ENCODE peak calls at places on chromosomes 11 and 22, in five cellular contexts. I is K562, Y is HepG2, N is A549, V is H1. G is an unnamed sample.
A peak's percentile ranks its signal among the peaks of the same experiment; 100 is the strongest.

GRCh38 chr22:24424001-24424900 is 3.1 kb upstream of the ADORA2A start:
- DNase-seq in N (no peak), Y (no peak), V (no peak), I (peak; percentile 48), G (no peak)

GRCh38 chr22:27144345-27144744 is 487.0 kb downstream of the MIAT start:
- DNase-seq in N (no peak), Y (no peak), I (no peak), V (no peak), G (no peak)

GRCh38 chr11:72394456-72394855 is 39.9 kb downstream of the CLPB start:
- DNase-seq in Y (no peak), V (no peak), N (no peak), I (no peak), G (no peak)

GRCh38 chr11:64571410-64572091 is 19.5 kb upstream of the SLC22A12 start:
- DNase-seq in N (no peak), Y (peak; percentile 28), V (no peak), I (peak; percentile 76), G (no peak)

GRCh38 chr11:95426823-95427462 is 195.9 kb upstream of the SESN3 start:
- DNase-seq in V (no peak), I (no peak), Y (no peak), N (no peak), G (no peak)

GRCh38 chr11:36398261-36398953 is 102.3 kb downstream of the PRR5L start:
- DNase-seq in V (no peak), Y (no peak), N (no peak), I (no peak), G (no peak)

GRCh38 chr11:57427692-57428082 is 766 bp upstream of the SLC43A3 start:
- DNase-seq in I (no peak), N (no peak), V (no peak), Y (no peak), G (no peak)

GRCh38 chr11:118572075-118572913 is at the start of gene ARCN1:
- DNase-seq in V (peak; percentile 47), N (peak; percentile 73), Y (peak; percentile 61), I (peak; percentile 88), G (peak; percentile 24)

GRCh38 chr11:61477734-61478148 is 30.8 kb upstream of the LRRC10B start:
- DNase-seq in N (peak; percentile 63), Y (no peak), V (peak; percentile 47), I (peak; percentile 81), G (no peak)

GRCh38 chr11:3052567-3052966 is 4.7 kb downstream of the CARS1 start:
- DNase-seq in I (no peak), N (no peak), Y (no peak), V (no peak), G (no peak)

GRCh38 chr22:33049125-33049729 is 9.0 kb downstream of the SYN3 start:
- DNase-seq in I (peak; percentile 66), N (peak; percentile 31), Y (peak; percentile 62), V (no peak), G (peak; percentile 5)

GRCh38 chr22:46379301-46379930 is 43.9 kb downstream of the TRMU start:
- DNase-seq in N (no peak), Y (peak; percentile 89), I (no peak), V (no peak), G (no peak)
- TF ChIP-seq HDAC2 in N (peak; percentile 85), Y (peak; percentile 28), I (no peak), V (no peak), G (no peak)

DNA sequence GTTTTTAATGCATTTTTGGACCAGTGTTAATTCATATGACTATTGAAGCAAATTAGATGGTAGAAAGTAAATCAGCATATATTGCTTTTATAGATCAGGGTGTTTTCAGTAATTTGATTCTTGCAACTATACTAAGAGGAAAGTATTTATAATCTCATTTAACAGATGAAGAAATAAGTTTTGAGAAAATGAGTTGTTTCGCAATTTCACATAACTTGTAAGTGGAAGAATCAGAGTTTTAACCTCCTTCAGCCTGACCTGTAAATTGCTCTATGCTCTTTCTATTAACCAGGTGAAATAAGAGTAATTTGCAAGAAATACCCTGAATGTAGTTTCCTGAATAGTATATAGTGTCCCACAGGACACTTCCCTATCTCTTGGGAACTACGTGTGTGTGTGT is 1106.8 kb upstream of the RAG2 start:
- DNase-seq in V (no peak), Y (no peak), I (no peak), N (no peak), G (no peak)
- TF ChIP-seq HDAC2 in V (no peak), Y (no peak), I (no peak), N (no peak), G (no peak)

GRCh38 chr11:47924184-47924671 is 56.1 kb upstream of the PTPRJ start:
- DNase-seq in Y (peak; percentile 45), N (peak; percentile 61), I (no peak), V (no peak), G (no peak)
- TF ChIP-seq HDAC2 in Y (no peak), N (no peak), I (no peak), V (no peak), G (no peak)

GRCh38 chr22:45125198-45125597 is 38.5 kb upstream of the NUP50 start:
- DNase-seq in N (no peak), V (no peak), Y (no peak), I (no peak), G (no peak)
- TF ChIP-seq HDAC2 in N (no peak), V (no peak), Y (no peak), I (no peak), G (no peak)

GRCh38 chr22:42884616-42885375 is 27.7 kb upstream of the ARFGAP3 start:
- DNase-seq in N (no peak), V (no peak), Y (no peak), I (no peak), G (no peak)

GRCh38 chr22:42885446-42885845 is 28.4 kb upstream of the ARFGAP3 start:
- DNase-seq in V (no peak), Y (no peak), I (no peak), N (no peak), G (no peak)

GRCh38 chr22:42889290-42889689 is 32.2 kb upstream of the ARFGAP3 start:
- DNase-seq in N (no peak), Y (no peak), V (no peak), I (no peak), G (peak; percentile 97)

GRCh38 chr22:42887114-42887513 is 30.0 kb upstream of the ARFGAP3 start:
- DNase-seq in V (no peak), N (no peak), Y (no peak), I (no peak), G (no peak)

GRCh38 chr22:42887523-42888507 is 30.7 kb upstream of the ARFGAP3 start:
- DNase-seq in N (no peak), Y (no peak), V (no peak), I (no peak), G (no peak)
- TF ChIP-seq HDAC2 in N (no peak), Y (no peak), V (no peak), I (no peak), G (no peak)

DNA sequence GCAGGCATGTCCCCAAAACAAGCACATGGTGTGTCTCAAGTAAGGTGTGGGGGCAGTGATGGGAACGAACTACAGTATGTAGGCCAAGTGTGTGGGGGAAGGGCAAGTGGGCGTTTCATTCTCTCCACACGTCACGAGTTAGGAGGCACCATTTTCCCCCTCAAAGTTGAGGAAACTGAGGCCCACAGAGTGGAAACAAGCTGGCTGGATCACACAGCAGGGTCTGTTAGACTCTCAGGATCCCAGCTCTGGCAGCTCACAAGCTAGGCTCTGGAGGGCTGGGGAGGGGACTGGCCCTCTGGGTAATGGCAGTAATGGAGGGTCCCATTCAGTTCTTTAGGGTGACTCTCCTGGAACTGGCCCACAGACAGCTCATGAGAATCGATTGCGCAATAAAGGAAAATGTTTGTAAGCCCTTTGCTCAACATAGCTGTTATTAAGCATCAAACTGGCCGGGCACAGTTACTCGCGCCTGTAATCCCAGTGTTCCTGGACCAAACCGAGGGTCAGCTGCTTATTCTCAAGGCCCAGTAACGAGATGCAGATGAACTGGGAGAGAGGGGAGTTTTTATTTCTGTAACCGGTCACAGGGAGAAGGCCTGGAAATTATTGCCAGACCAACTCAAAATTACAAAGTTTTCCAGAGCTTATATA is 24.1 kb upstream of the TUB start:
- DNase-seq in Y (no peak), V (no peak), N (no peak), I (no peak), G (no peak)
- TF ChIP-seq HDAC2 in Y (no peak), V (no peak), N (no peak), I (no peak), G (no peak)

GRCh38 chr11:12112150-12112520 is 1.7 kb downstream of the MICAL2 start:
- DNase-seq in Y (no peak), N (no peak), V (no peak), I (no peak), G (no peak)
- TF ChIP-seq HDAC2 in Y (no peak), N (no peak), V (no peak), I (no peak), G (no peak)

G was measured in GM12878.